ENCODE peak calls at places on chromosomes 7 and 10, in nine cellular contexts. J, I, U, V, W, G, R, H and T are unnamed samples.

GRCh38 chr7:1852781-1853618 is 182.9 kb downstream of the ELFN1 start:
- DNase-seq in J (no peak), I (no peak), U (no peak), V (no peak), W (no peak), G (no peak), R (peak), H (no peak), T (no peak)

GRCh38 chr10:30751678-30752331 is 122.3 kb upstream of the LYZL2 start:
- DNase-seq in J (peak), I (no peak), U (peak), V (no peak), W (peak), G (peak), R (peak), H (peak), T (peak)

GRCh38 chr10:103554488-103555320 is 61.2 kb downstream of the NEURL1 start:
- DNase-seq in J (no peak), I (no peak), U (peak), V (peak), W (peak), G (peak), R (peak), H (peak), T (no peak)

GRCh38 chr10:62699148-62699547 is 105.4 kb upstream of the ADO start:
- DNase-seq in J (no peak), I (no peak), U (peak), V (no peak), W (no peak), G (no peak), R (no peak), H (no peak), T (no peak)

GRCh38 chr10:133275683-133276092 is 980 bp downstream of the ADAM8 start:
- DNase-seq in J (no peak), I (no peak), U (peak), V (no peak), W (no peak), G (no peak), R (no peak), H (no peak), T (no peak)

GRCh38 chr10:6716521-6716920 is 136.4 kb upstream of the PRKCQ start:
- DNase-seq in J (no peak), I (no peak), U (no peak), V (no peak), W (peak), G (no peak), R (no peak), H (no peak), T (no peak)

GRCh38 chr10:121831237-121831636 is 96.6 kb downstream of the ATE1 start:
- DNase-seq in J (no peak), I (no peak), U (no peak), V (no peak), W (no peak), G (no peak), R (no peak), H (no peak), T (no peak)

GRCh38 chr7:110442386-110442837 is 648.5 kb upstream of the LRRN3 start:
- DNase-seq in J (no peak), I (peak), U (peak), V (peak), W (peak), G (peak), R (peak), H (peak), T (no peak)

GRCh38 chr10:113539789-113540188 is 13.1 kb upstream of the HABP2 start:
- DNase-seq in J (no peak), I (no peak), U (peak), V (no peak), W (peak), G (no peak), R (peak), H (no peak), T (no peak)

GRCh38 chr7:148727501-148728278 is 29.0 kb downstream of the CUL1 start:
- DNase-seq in J (no peak), I (no peak), U (no peak), V (no peak), W (peak), G (no peak), R (no peak), H (no peak), T (no peak)

GRCh38 chr10:34916368-34916767 is 101.3 kb upstream of the PARD3 start:
- DNase-seq in J (no peak), I (no peak), U (no peak), V (no peak), W (peak), G (no peak), R (no peak), H (no peak), T (no peak)

GRCh38 chr7:157518514-157519175 is 181.8 kb downstream of the DNAJB6 start:
- DNase-seq in J (no peak), I (no peak), U (no peak), V (no peak), W (no peak), G (no peak), R (no peak), H (no peak), T (peak)

GRCh38 chr7:64307254-64308018 is 6.3 kb upstream of the ZNF736 start:
- DNase-seq in J (peak), I (peak), U (peak), V (peak), W (peak), G (peak), R (peak), H (no peak), T (no peak)

GRCh38 chr7:66307591-66308215 is 102.6 kb downstream of the TPST1 start:
- DNase-seq in J (no peak), I (peak), U (no peak), V (no peak), W (peak), G (no peak), R (no peak), H (no peak), T (no peak)

GRCh38 chr10:119301397-119301796 is 94.0 kb downstream of the GRK5 start:
- DNase-seq in J (no peak), I (no peak), U (peak), V (no peak), W (peak), G (no peak), R (no peak), H (no peak), T (no peak)

GRCh38 chr7:129969881-129970446 is 17.2 kb upstream of the UBE2H start:
- DNase-seq in J (no peak), I (peak), U (no peak), V (no peak), W (peak), G (no peak), R (no peak), H (no peak), T (no peak)

GRCh38 chr10:111916011-111916410 is 267.6 kb downstream of the GPAM start:
- DNase-seq in J (no peak), I (no peak), U (no peak), V (no peak), W (no peak), G (no peak), R (no peak), H (no peak), T (no peak)

GRCh38 chr7:81430150-81430549 is 339.7 kb downstream of the HGF start:
- DNase-seq in J (no peak), I (no peak), U (no peak), V (no peak), W (no peak), G (peak), R (no peak), H (no peak), T (no peak)

GRCh38 chr7:27661776-27662489 is 750 bp downstream of the HIBADH start:
- DNase-seq in J (peak), I (no peak), U (peak), V (no peak), W (no peak), G (no peak), R (peak), H (no peak), T (peak)

GRCh38 chr7:139450851-139451250 is 32.6 kb downstream of the KLRG2 start:
- DNase-seq in J (no peak), I (no peak), U (no peak), V (no peak), W (no peak), G (no peak), R (no peak), H (no peak), T (no peak)

GRCh38 chr7:377069-378040 is 87.4 kb downstream of the FOXL3 start:
- DNase-seq in J (no peak), I (no peak), U (no peak), V (no peak), W (no peak), G (no peak), R (peak), H (no peak), T (no peak)

GRCh38 chr7:148763622-148764021 is 64.9 kb downstream of the CUL1 start:
- DNase-seq in J (no peak), I (no peak), U (no peak), V (no peak), W (peak), G (no peak), R (no peak), H (no peak), T (no peak)

GRCh38 chr10:129685271-129685670 is 218.2 kb downstream of the MGMT start:
- DNase-seq in J (no peak), I (no peak), U (no peak), V (no peak), W (no peak), G (no peak), R (no peak), H (no peak), T (no peak)

GRCh38 chr7:129136887-129137647 is 7.4 kb upstream of the TSPAN33 start:
- DNase-seq in J (no peak), I (no peak), U (no peak), V (no peak), W (no peak), G (no peak), R (no peak), H (no peak), T (no peak)

GRCh38 chr7:55127135-55127551 is 108.3 kb downstream of the EGFR start:
- DNase-seq in J (no peak), I (no peak), U (no peak), V (no peak), W (no peak), G (no peak), R (no peak), H (no peak), T (no peak)

GRCh38 chr10:110269641-110270318 is 34.9 kb downstream of the SMNDC1 start:
- DNase-seq in J (no peak), I (no peak), U (peak), V (no peak), W (no peak), G (no peak), R (peak), H (no peak), T (no peak)

GRCh38 chr10:106957825-106958581 is 206.5 kb downstream of the SORCS1 start:
- DNase-seq in J (no peak), I (no peak), U (peak), V (no peak), W (no peak), G (no peak), R (no peak), H (no peak), T (no peak)

GRCh38 chr7:26348987-26349809 is 57.5 kb downstream of the SNX10 start:
- DNase-seq in J (no peak), I (no peak), U (no peak), V (no peak), W (peak), G (no peak), R (no peak), H (no peak), T (no peak)

GRCh38 chr7:117012284-117013174 is 59.2 kb downstream of the ST7 start:
- DNase-seq in J (no peak), I (peak), U (peak), V (no peak), W (peak), G (no peak), R (no peak), H (no peak), T (no peak)

GRCh38 chr10:89389254-89389653 is 3.2 kb upstream of the IFIT1 start:
- DNase-seq in J (no peak), I (no peak), U (peak), V (no peak), W (peak), G (no peak), R (no peak), H (no peak), T (no peak)

GRCh38 chr10:101028446-101029244 is 2.3 kb downstream of the PDZD7 start:
- DNase-seq in J (no peak), I (no peak), U (peak), V (no peak), W (no peak), G (no peak), R (no peak), H (no peak), T (no peak)

GRCh38 chr7:37211097-37211496 is 237.6 kb downstream of the ELMO1 start:
- DNase-seq in J (no peak), I (no peak), U (no peak), V (no peak), W (peak), G (no peak), R (peak), H (no peak), T (no peak)

GRCh38 chr10:42781893-42782445 is 626 bp upstream of the BMS1 start:
- DNase-seq in J (no peak), I (no peak), U (peak), V (no peak), W (no peak), G (no peak), R (peak), H (no peak), T (no peak)

GRCh38 chr10:61627266-61627665 is 35.5 kb upstream of the CABCOCO1 start:
- DNase-seq in J (no peak), I (no peak), U (no peak), V (no peak), W (peak), G (no peak), R (no peak), H (no peak), T (no peak)